ENCODE peak calls at places on chromosomes 3 and 15, in seven cellular contexts. H, S, T, Y, F, J and N are unnamed samples.

GRCh38 chr15:101276501-101277037 is 716 bp downstream of the SELENOS start:
- DNase-seq in S (no peak), J (no peak), H (peak), Y (peak), F (no peak), T (peak), N (peak)

GRCh38 chr3:132654190-132654589 is 5.4 kb downstream of the ACAD11 start:
- DNase-seq in F (no peak), H (no peak), Y (no peak), S (no peak), T (peak), J (no peak), N (no peak)

GRCh38 chr15:57534279-57534678 is 57.4 kb upstream of the MYZAP start:
- DNase-seq in Y (no peak), J (no peak), T (no peak), F (no peak), H (no peak), S (no peak), N (no peak)

GRCh38 chr3:176074096-176074495 is 1123.2 kb downstream of the TBL1XR1 start:
- DNase-seq in S (no peak), F (no peak), T (no peak), H (no peak), Y (no peak), J (no peak), N (no peak)

GRCh38 chr3:129211772-129212171 is 28.1 kb upstream of the CNBP start:
- DNase-seq in J (no peak), Y (peak), H (peak), S (no peak), T (peak), F (peak), N (no peak)

GRCh38 chr3:39413691-39414420 is 7.3 kb downstream of the RPSA start:
- DNase-seq in S (no peak), Y (peak), J (no peak), H (no peak), T (no peak), F (no peak), N (no peak)

GRCh38 chr3:8845641-8846040 is 76.2 kb upstream of the OXTR start:
- DNase-seq in F (peak), T (no peak), H (peak), J (no peak), S (no peak), Y (no peak), N (no peak)

GRCh38 chr3:101248786-101249185 is 71.6 kb downstream of the IMPG2 start:
- DNase-seq in S (no peak), J (no peak), F (no peak), T (no peak), H (no peak), Y (no peak), N (no peak)

GRCh38 chr15:69009353-69009752 is 5.1 kb upstream of the NOX5 start:
- DNase-seq in J (no peak), S (no peak), F (no peak), T (no peak), H (no peak), Y (no peak), N (no peak)

GRCh38 chr3:103002447-103002846 is 567.6 kb downstream of the ZPLD1 start:
- DNase-seq in Y (no peak), S (no peak), T (peak), J (no peak), H (peak), F (peak), N (no peak)

GRCh38 chr3:53259427-53260259 is 3.8 kb upstream of the TKT start:
- DNase-seq in F (no peak), T (no peak), H (no peak), J (no peak), S (no peak), Y (no peak), N (no peak)

GRCh38 chr3:128009952-128010846 is 42.0 kb upstream of the SEC61A1 start:
- DNase-seq in J (no peak), T (peak), H (peak), S (no peak), Y (no peak), F (no peak), N (no peak)

GRCh38 chr3:52244061-52244628 is 1.4 kb upstream of the PPM1M start:
- DNase-seq in H (peak), S (no peak), J (no peak), F (peak), Y (no peak), T (peak), N (peak)

GRCh38 chr15:80160570-80161156 is 7.9 kb downstream of the FAH start:
- DNase-seq in T (peak), J (peak), H (peak), S (no peak), F (peak), Y (peak), N (peak)

GRCh38 chr15:68080783-68081182 is 26.7 kb downstream of the PIAS1 start:
- DNase-seq in S (no peak), J (no peak), F (no peak), T (no peak), Y (no peak), H (no peak), N (no peak)